ENCODE peak calls at places on chromosome 2, in six cellular contexts. One of them, this sample, is unnamed.
A peak's percentile ranks its signal among the peaks of the same experiment; 100 is the strongest.

GRCh38 chr2:58571181-58571852 is 330.2 kb upstream of the FANCL start:
- DNase-seq in prostate gland: peak; percentile 53
- DNase-seq in heart left ventricle: no peak
- DNase-seq in lower lobe of right lung: no peak
- DNase-seq in GM23248: peak; percentile 85
- DNase-seq in Peyer's patch: peak; percentile 46
- DNase-seq in this sample: no peak

GRCh38 chr2:175371378-175371777 is 189.9 kb upstream of the ATP5MC3 start:
- DNase-seq in lower lobe of right lung: no peak
- DNase-seq in Peyer's patch: no peak
- DNase-seq in GM23248: no peak
- DNase-seq in heart left ventricle: no peak
- DNase-seq in prostate gland: no peak
- DNase-seq in this sample: no peak

GRCh38 chr2:187916799-187917198 is 362.6 kb upstream of the TFPI start:
- DNase-seq in prostate gland: no peak
- DNase-seq in lower lobe of right lung: no peak
- DNase-seq in heart left ventricle: no peak
- DNase-seq in GM23248: no peak
- DNase-seq in Peyer's patch: no peak
- DNase-seq in this sample: no peak

GRCh38 chr2:20617081-20617575 is 33.8 kb downstream of the HS1BP3 start:
- DNase-seq in heart left ventricle: peak; percentile 91
- DNase-seq in prostate gland: no peak
- DNase-seq in GM23248: no peak
- DNase-seq in lower lobe of right lung: peak; percentile 82
- DNase-seq in Peyer's patch: peak; percentile 74
- DNase-seq in this sample: peak; percentile 80

GRCh38 chr2:66555511-66556324 is 120.8 kb downstream of the MEIS1 start:
- DNase-seq in GM23248: peak; percentile 45
- DNase-seq in prostate gland: no peak
- DNase-seq in lower lobe of right lung: no peak
- DNase-seq in heart left ventricle: peak; percentile 21
- DNase-seq in Peyer's patch: no peak
- DNase-seq in this sample: no peak

GRCh38 chr2:223712642-223713041 is 110.5 kb upstream of the SCG2 start:
- DNase-seq in prostate gland: no peak
- DNase-seq in heart left ventricle: no peak
- DNase-seq in GM23248: no peak
- DNase-seq in lower lobe of right lung: no peak
- DNase-seq in Peyer's patch: no peak
- DNase-seq in this sample: no peak

GRCh38 chr2:151111599-151112278 is 149.9 kb downstream of the RBM43 start:
- DNase-seq in Peyer's patch: no peak
- DNase-seq in heart left ventricle: no peak
- DNase-seq in GM23248: peak; percentile 86
- DNase-seq in lower lobe of right lung: no peak
- DNase-seq in prostate gland: no peak
- DNase-seq in this sample: no peak

GRCh38 chr2:17311771-17312511 is 206.3 kb downstream of the RAD51AP2 start:
- DNase-seq in Peyer's patch: no peak
- DNase-seq in GM23248: peak; percentile 41
- DNase-seq in heart left ventricle: no peak
- DNase-seq in lower lobe of right lung: no peak
- DNase-seq in prostate gland: no peak
- DNase-seq in this sample: no peak

GRCh38 chr2:182717451-182718215 is 1.6 kb downstream of the DNAJC10 start:
- DNase-seq in Peyer's patch: no peak
- DNase-seq in prostate gland: no peak
- DNase-seq in lower lobe of right lung: no peak
- DNase-seq in GM23248: no peak
- DNase-seq in heart left ventricle: no peak
- DNase-seq in this sample: no peak

GRCh38 chr2:182715896-182716664 is at the start of gene DNAJC10:
- DNase-seq in prostate gland: peak; percentile 85
- DNase-seq in GM23248: peak; percentile 93
- DNase-seq in Peyer's patch: peak; percentile 93
- DNase-seq in lower lobe of right lung: peak; percentile 91
- DNase-seq in heart left ventricle: peak; percentile 90
- DNase-seq in this sample: peak; percentile 97

GRCh38 chr2:182715121-182715895 is 749 bp upstream of the DNAJC10 start:
- DNase-seq in GM23248: peak; percentile 70
- DNase-seq in lower lobe of right lung: no peak
- DNase-seq in prostate gland: no peak
- DNase-seq in Peyer's patch: no peak
- DNase-seq in heart left ventricle: no peak
- DNase-seq in this sample: no peak

GRCh38 chr2:182716665-182716990 is 571 bp downstream of the DNAJC10 start:
- DNase-seq in prostate gland: peak; percentile 13
- DNase-seq in Peyer's patch: peak; percentile 61
- DNase-seq in heart left ventricle: peak; percentile 20
- DNase-seq in lower lobe of right lung: no peak
- DNase-seq in GM23248: no peak
- DNase-seq in this sample: no peak

GRCh38 chr2:182713611-182714010 is 2.4 kb upstream of the DNAJC10 start:
- DNase-seq in Peyer's patch: no peak
- DNase-seq in lower lobe of right lung: no peak
- DNase-seq in GM23248: no peak
- DNase-seq in heart left ventricle: no peak
- DNase-seq in prostate gland: no peak
- DNase-seq in this sample: no peak
- H3K4me1 ChIP-seq in Peyer's patch: peaks cover 4% of the 10 kb centered on the region
- H3K4me1 ChIP-seq in lower lobe of right lung: peaks cover 31% of the 10 kb centered on the region
- H3K4me1 ChIP-seq in GM23248: peaks cover 21% of the 10 kb centered on the region
- H3K4me1 ChIP-seq in heart left ventricle: peaks cover 11% of the 10 kb centered on the region
- H3K4me1 ChIP-seq in prostate gland: no peaks in the 10 kb centered on the region
- H3K4me1 ChIP-seq in this sample: no peaks in the 10 kb centered on the region

GRCh38 chr2:64623232-64623879 is 30.4 kb downstream of the SERTAD2 start:
- DNase-seq in heart left ventricle: no peak
- DNase-seq in GM23248: no peak
- DNase-seq in Peyer's patch: no peak
- DNase-seq in prostate gland: no peak
- DNase-seq in lower lobe of right lung: no peak
- DNase-seq in this sample: no peak
- H3K27ac ChIP-seq in heart left ventricle: no peak overlapping the region
- H3K27ac ChIP-seq in GM23248: no peak overlapping the region
- H3K27ac ChIP-seq in Peyer's patch: no peak overlapping the region
- H3K27ac ChIP-seq in prostate gland: no peak overlapping the region
- H3K27ac ChIP-seq in lower lobe of right lung: no peak overlapping the region
- H3K27ac ChIP-seq in this sample: no peak overlapping the region

GRCh38 chr2:4588606-4589005 is 885.2 kb downstream of the DCDC2C start:
- DNase-seq in lower lobe of right lung: no peak
- DNase-seq in prostate gland: no peak
- DNase-seq in Peyer's patch: no peak
- DNase-seq in GM23248: no peak
- DNase-seq in heart left ventricle: no peak
- DNase-seq in this sample: no peak
- H3K9me3 ChIP-seq in lower lobe of right lung: no peaks in the 10 kb centered on the region
- H3K9me3 ChIP-seq in prostate gland: no peaks in the 10 kb centered on the region
- H3K9me3 ChIP-seq in Peyer's patch: no peaks in the 10 kb centered on the region
- H3K9me3 ChIP-seq in GM23248: no peaks in the 10 kb centered on the region
- H3K9me3 ChIP-seq in heart left ventricle: no peaks in the 10 kb centered on the region
- H3K9me3 ChIP-seq in this sample: no peaks in the 10 kb centered on the region

DNA sequence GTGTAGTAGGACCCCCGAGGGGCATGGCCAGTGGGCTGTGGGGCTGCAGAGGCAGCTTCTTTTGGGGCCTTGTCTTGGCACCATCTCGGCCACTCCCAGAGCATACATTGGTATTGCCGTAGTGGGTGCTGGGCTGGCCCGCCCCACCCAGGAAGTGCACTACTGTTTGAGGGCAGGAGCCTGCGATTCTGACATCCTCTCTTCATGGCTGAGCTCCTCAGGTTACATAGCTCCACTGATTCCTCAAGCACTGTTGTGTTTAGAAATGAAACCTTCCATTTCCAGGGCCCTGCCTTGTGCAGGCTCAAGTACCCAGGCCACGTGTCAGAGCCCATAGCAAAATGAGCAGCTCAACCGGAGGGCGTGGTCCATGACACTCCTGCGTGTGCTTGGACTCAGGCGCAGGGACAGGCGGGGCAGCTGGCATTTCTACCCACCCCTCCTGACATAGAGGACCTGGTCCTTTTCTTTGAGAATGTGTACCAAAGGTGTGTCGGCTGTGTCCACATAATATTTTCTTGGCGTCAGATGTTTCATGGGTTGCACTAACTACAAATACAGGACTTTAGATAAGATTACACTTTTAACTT is 67.9 kb downstream of the DGKD start:
- DNase-seq in Peyer's patch: peak; percentile 92
- DNase-seq in prostate gland: peak; percentile 76
- DNase-seq in GM23248: no peak
- DNase-seq in lower lobe of right lung: peak; percentile 95
- DNase-seq in heart left ventricle: no peak
- DNase-seq in this sample: no peak
- H3K4me1 ChIP-seq in Peyer's patch: peaks cover 15% of the 10 kb centered on the region
- H3K4me1 ChIP-seq in prostate gland: peaks cover 7% of the 10 kb centered on the region
- H3K4me1 ChIP-seq in GM23248: no peaks in the 10 kb centered on the region
- H3K4me1 ChIP-seq in lower lobe of right lung: peaks cover 47% of the 10 kb centered on the region
- H3K4me1 ChIP-seq in heart left ventricle: peaks cover 33% of the 10 kb centered on the region
- H3K4me1 ChIP-seq in this sample: peaks cover 6% of the 10 kb centered on the region

GRCh38 chr2:127913808-127914457 is 28.2 kb upstream of the AMMECR1L start:
- DNase-seq in lower lobe of right lung: no peak
- DNase-seq in prostate gland: no peak
- DNase-seq in Peyer's patch: no peak
- DNase-seq in GM23248: no peak
- DNase-seq in heart left ventricle: no peak
- DNase-seq in this sample: no peak
- H3K27ac ChIP-seq in lower lobe of right lung: no peak overlapping the region
- H3K27ac ChIP-seq in prostate gland: no peak overlapping the region
- H3K27ac ChIP-seq in Peyer's patch: no peak overlapping the region
- H3K27ac ChIP-seq in GM23248: no peak overlapping the region
- H3K27ac ChIP-seq in heart left ventricle: no peak overlapping the region
- H3K27ac ChIP-seq in this sample: no peak overlapping the region

DNA sequence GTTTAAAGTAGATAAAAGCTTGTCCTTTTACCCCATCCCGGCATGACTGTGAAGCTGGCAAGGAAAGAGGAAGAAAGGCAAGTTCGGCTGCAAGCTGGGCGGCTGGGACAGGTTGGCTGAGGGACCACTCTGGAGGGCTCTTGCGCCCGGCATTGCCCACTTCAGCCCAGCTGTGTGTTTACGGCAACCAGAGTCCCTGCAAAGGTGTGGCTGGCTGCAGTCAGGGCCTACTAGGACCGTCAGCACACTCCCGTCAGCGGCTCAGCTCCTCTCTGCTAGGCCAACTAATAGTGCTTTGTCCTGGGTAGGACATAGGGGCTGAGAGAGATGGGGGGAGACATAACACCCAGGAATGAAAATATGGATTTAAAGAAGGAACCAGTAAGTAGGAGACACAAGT is 11.7 kb upstream of the SAP130 start:
- DNase-seq in prostate gland: no peak
- DNase-seq in Peyer's patch: no peak
- DNase-seq in lower lobe of right lung: no peak
- DNase-seq in heart left ventricle: no peak
- DNase-seq in GM23248: no peak
- DNase-seq in this sample: no peak
- H3K9me3 ChIP-seq in prostate gland: no peaks in the 10 kb centered on the region
- H3K9me3 ChIP-seq in Peyer's patch: peaks cover 12% of the 10 kb centered on the region
- H3K9me3 ChIP-seq in lower lobe of right lung: peaks cover 36% of the 10 kb centered on the region
- H3K9me3 ChIP-seq in heart left ventricle: no peaks in the 10 kb centered on the region
- H3K9me3 ChIP-seq in GM23248: no peaks in the 10 kb centered on the region
- H3K9me3 ChIP-seq in this sample: peaks cover 6% of the 10 kb centered on the region

GRCh38 chr2:218290316-218291261 is 1.7 kb downstream of the TMBIM1 start:
- DNase-seq in prostate gland: no peak
- DNase-seq in Peyer's patch: peak; percentile 90
- DNase-seq in GM23248: peak; percentile 28
- DNase-seq in heart left ventricle: no peak
- DNase-seq in lower lobe of right lung: no peak
- DNase-seq in this sample: no peak
- H3K4me1 ChIP-seq in prostate gland: peaks cover 47% of the 10 kb centered on the region
- H3K4me1 ChIP-seq in Peyer's patch: peaks cover 19% of the 10 kb centered on the region
- H3K4me1 ChIP-seq in GM23248: peaks cover 42% of the 10 kb centered on the region
- H3K4me1 ChIP-seq in heart left ventricle: peaks cover 60% of the 10 kb centered on the region
- H3K4me1 ChIP-seq in lower lobe of right lung: peaks cover 92% of the 10 kb centered on the region
- H3K4me1 ChIP-seq in this sample: no peaks in the 10 kb centered on the region

DNA sequence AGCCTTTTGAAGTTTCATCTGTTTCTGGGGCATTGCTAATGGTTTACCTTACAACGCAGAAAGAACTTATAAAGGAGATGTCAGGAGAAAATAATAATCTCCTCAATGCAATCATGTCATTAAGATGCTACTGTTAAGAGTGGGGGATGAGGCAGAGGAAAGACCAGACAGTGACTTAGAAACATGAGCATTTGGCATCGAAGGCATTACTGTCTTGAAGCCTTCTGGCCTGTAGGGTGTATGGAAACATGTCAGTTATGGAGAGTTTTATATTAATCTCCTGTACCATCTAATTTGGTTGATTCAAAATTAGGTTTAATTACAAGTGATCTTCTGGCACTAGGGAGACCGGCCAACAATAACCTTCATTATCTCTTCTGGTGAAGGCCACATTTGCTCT is 32.5 kb downstream of the CDC42EP3 start:
- DNase-seq in GM23248: peak; percentile 33
- DNase-seq in prostate gland: no peak
- DNase-seq in lower lobe of right lung: no peak
- DNase-seq in Peyer's patch: no peak
- DNase-seq in heart left ventricle: no peak
- DNase-seq in this sample: no peak
- H3K27ac ChIP-seq in GM23248: peak overlapping the region; percentile 86
- H3K27ac ChIP-seq in prostate gland: no peak overlapping the region
- H3K27ac ChIP-seq in lower lobe of right lung: no peak overlapping the region
- H3K27ac ChIP-seq in Peyer's patch: no peak overlapping the region
- H3K27ac ChIP-seq in heart left ventricle: no peak overlapping the region
- H3K27ac ChIP-seq in this sample: no peak overlapping the region

This sample was measured in aorta.